ENCODE peak calls at places on chromosomes 6 and 20, in seven cellular contexts. Z, M, H, A, U, J and Y are unnamed samples.

GRCh38 chr20:42024653-42025052 is 406.5 kb upstream of the CHD6 start:
- DNase-seq in H (no peak), J (no peak), U (no peak), M (no peak), Z (no peak), A (no peak), Y (no peak)

GRCh38 chr6:142913036-142913510 is 31.9 kb downstream of the HIVEP2 start:
- DNase-seq in Z (no peak), M (no peak), J (no peak), H (no peak), A (no peak), U (no peak), Y (no peak)

GRCh38 chr20:50915424-50915823 is 15.8 kb downstream of the ADNP start:
- DNase-seq in U (peak; percentile 76), Z (no peak), M (no peak), H (peak; percentile 83), A (no peak), J (no peak), Y (peak; percentile 86)

GRCh38 chr6:28922004-28922840 is 1.6 kb downstream of the TRIM27 start:
- DNase-seq in J (peak; percentile 85), U (peak; percentile 39), A (peak; percentile 15), Z (no peak), M (no peak), H (peak; percentile 63), Y (peak; percentile 82)

GRCh38 chr20:21303872-21304586 is 898 bp downstream of the XRN2 start:
- DNase-seq in M (no peak), A (no peak), Z (no peak), U (peak; percentile 36), H (no peak), J (no peak), Y (no peak)

GRCh38 chr20:33947709-33948295 is 45.9 kb upstream of the RALY start:
- DNase-seq in J (peak; percentile 48), Z (no peak), M (no peak), A (peak; percentile 20), H (peak; percentile 78), U (peak; percentile 71), Y (peak; percentile 35)

GRCh38 chr6:120083186-120083585 is 733.6 kb upstream of the MAN1A1 start:
- DNase-seq in H (no peak), A (no peak), M (no peak), J (no peak), U (no peak), Z (no peak), Y (no peak)

GRCh38 chr20:13302647-13303425 is 81.8 kb downstream of the ISM1 start:
- DNase-seq in Z (no peak), J (peak; percentile 45), M (peak; percentile 1), H (peak; percentile 43), U (peak; percentile 17), A (peak; percentile 43), Y (peak; percentile 2)

GRCh38 chr6:7445076-7445475 is 55.5 kb downstream of the RIOK1 start:
- DNase-seq in M (no peak), J (no peak), A (no peak), U (peak; percentile 71), Z (no peak), H (no peak), Y (no peak)

GRCh38 chr6:89411019-89411268 is 1.1 kb downstream of the RRAGD start:
- DNase-seq in Z (no peak), A (no peak), J (no peak), U (no peak), M (no peak), H (no peak), Y (no peak)